ENCODE peak calls at places on chromosomes 13 and 19, in four cellular contexts. R, J, D and X are unnamed samples.

GRCh38 chr13:110912651-110913051 is 2.2 kb downstream of the ANKRD10 start:
- DNase-seq in R (peak), J (no peak), D (no peak), X (no peak)

GRCh38 chr19:18940791-18941627 is at the start of gene HOMER3:
- DNase-seq in R (no peak), J (no peak), D (peak), X (peak)

GRCh38 chr19:45955905-45956608 is 17.6 kb downstream of the NOVA2 start:
- DNase-seq in R (peak), J (peak), D (no peak), X (peak)

GRCh38 chr13:49995535-49996165 is 1.2 kb upstream of the TRIM13 start:
- DNase-seq in R (no peak), J (no peak), D (no peak), X (peak)

GRCh38 chr19:44741841-44742352 is 6.6 kb upstream of the BCL3 start:
- DNase-seq in R (peak), J (peak), D (peak), X (peak)

GRCh38 chr19:8004723-8005513 is 523 bp downstream of the ELAVL1 start:
- DNase-seq in R (no peak), J (no peak), D (peak), X (peak)

GRCh38 chr13:33228645-33229445 is 56.7 kb downstream of the STARD13 start:
- DNase-seq in R (peak), J (peak), D (peak), X (peak)

GRCh38 chr13:104422668-104423067 is 1356.5 kb upstream of the SLC10A2 start:
- DNase-seq in R (no peak), J (no peak), D (no peak), X (no peak)

GRCh38 chr19:49824662-49825061 is 6.6 kb downstream of the MED25 start:
- DNase-seq in R (no peak), J (no peak), D (no peak), X (no peak)

GRCh38 chr13:50783940-50784339 is 59.6 kb downstream of the DLEU7 start:
- DNase-seq in R (no peak), J (no peak), D (no peak), X (no peak)

GRCh38 chr13:76016799-76017198 is 380.7 kb downstream of the LMO7 start:
- DNase-seq in R (peak), J (peak), D (peak), X (peak)

GRCh38 chr19:22901431-22902130 is 69.5 kb downstream of the ZNF723 start:
- DNase-seq in R (no peak), J (no peak), D (no peak), X (peak)

GRCh38 chr13:92572190-92572589 is 654.4 kb upstream of the GPC6 start:
- DNase-seq in R (no peak), J (no peak), D (no peak), X (no peak)

GRCh38 chr13:98252931-98253470 is 75.9 kb upstream of the RNF113B start:
- DNase-seq in R (peak), J (peak), D (no peak), X (no peak)

GRCh38 chr19:44820648-44821609 is 12.0 kb downstream of the BCAM start:
- DNase-seq in R (no peak), J (no peak), D (peak), X (no peak)

GRCh38 chr13:90835826-90836225 is 511.7 kb upstream of the MIR17HG start:
- DNase-seq in R (no peak), J (no peak), D (no peak), X (no peak)

GRCh38 chr13:71789952-71790351 is 77.1 kb downstream of the DACH1 start:
- DNase-seq in R (no peak), J (no peak), D (no peak), X (no peak)

GRCh38 chr13:34420975-34421719 is 520.9 kb upstream of the NBEA start:
- DNase-seq in R (no peak), J (no peak), D (no peak), X (no peak)

GRCh38 chr13:50131998-50132936 is 117.0 kb downstream of the KCNRG start:
- DNase-seq in R (no peak), J (no peak), D (no peak), X (no peak)

GRCh38 chr13:18996221-18996620 is 185.4 kb downstream of the TUBA3C start:
- DNase-seq in R (no peak), J (no peak), D (no peak), X (no peak)

GRCh38 chr13:27133889-27134288 is 37.7 kb downstream of the USP12 start:
- DNase-seq in R (no peak), J (no peak), D (no peak), X (no peak)

GRCh38 chr19:15328312-15328711 is 4.0 kb downstream of the BRD4 start:
- DNase-seq in R (no peak), J (no peak), D (no peak), X (no peak)

GRCh38 chr19:46716013-46716671 is 772 bp downstream of the PRKD2 start:
- DNase-seq in R (no peak), J (no peak), D (peak), X (peak)

GRCh38 chr13:51435002-51435578 is 17.7 kb downstream of the INTS6 start:
- DNase-seq in R (no peak), J (no peak), D (no peak), X (peak)

GRCh38 chr13:28046981-28047380 is 53.4 kb downstream of the FLT3 start:
- DNase-seq in R (no peak), J (no peak), D (no peak), X (no peak)

GRCh38 chr19:5002143-5002542 is 33.2 kb downstream of the KDM4B start:
- DNase-seq in R (peak), J (peak), D (no peak), X (no peak)

DNA sequence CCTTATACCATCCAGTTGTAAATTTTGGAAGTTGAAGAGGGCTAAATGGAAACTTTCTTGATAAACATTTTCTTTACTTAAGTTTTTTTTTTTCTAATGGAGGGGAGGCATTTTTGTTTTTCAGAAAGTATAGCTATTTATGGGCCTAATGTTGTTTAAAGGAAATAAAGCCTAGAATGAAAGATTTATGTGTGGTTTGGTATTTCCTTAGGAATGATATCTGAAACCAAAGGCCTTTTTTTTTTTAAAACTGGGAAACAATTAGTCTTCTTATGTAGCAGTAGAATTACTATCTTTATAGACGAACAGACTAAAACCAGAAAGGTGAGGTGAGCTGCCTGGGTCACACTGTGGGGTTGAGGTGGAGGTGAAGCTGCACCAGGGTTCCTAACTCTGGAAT is 80.1 kb downstream of the ESD start:
- DNase-seq in R (no peak), J (no peak), D (no peak), X (no peak)
- TF ChIP-seq ELF1 in R (no peak), J (no peak), D (no peak), X (no peak)

DNA sequence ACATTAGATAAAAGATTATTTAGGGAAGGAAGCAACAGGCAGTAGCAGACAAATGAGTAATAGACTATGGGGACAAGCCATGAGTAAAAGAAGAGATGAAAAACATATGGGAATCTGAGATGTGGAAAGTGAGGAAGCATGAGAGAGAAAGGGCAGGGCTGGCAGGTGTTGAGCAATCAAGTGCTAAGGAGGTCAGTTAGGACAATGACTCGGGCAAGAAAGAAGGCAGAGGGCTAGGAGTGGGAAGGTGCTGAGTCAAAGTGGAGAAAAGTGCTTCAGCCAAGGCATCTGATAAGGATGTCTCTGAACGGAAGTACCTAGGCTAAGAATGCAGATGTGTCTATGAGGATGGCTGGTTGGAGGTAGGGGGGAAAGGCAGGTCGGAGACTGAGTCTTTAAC is 291.9 kb upstream of the HTR2A start:
- DNase-seq in R (no peak), J (no peak), D (no peak), X (no peak)
- TF ChIP-seq ELF1 in R (no peak), J (no peak), D (no peak), X (no peak)

GRCh38 chr19:52637718-52638585 is at the start of gene ZNF83:
- DNase-seq in R (peak), J (peak), D (peak), X (peak)

GRCh38 chr19:52635786-52636570 is 2.2 kb downstream of the ZNF83 start:
- DNase-seq in R (no peak), J (no peak), D (no peak), X (no peak)

GRCh38 chr19:52640916-52641315 is 2.8 kb upstream of the ZNF83 start:
- DNase-seq in R (no peak), J (no peak), D (peak), X (peak)

DNA sequence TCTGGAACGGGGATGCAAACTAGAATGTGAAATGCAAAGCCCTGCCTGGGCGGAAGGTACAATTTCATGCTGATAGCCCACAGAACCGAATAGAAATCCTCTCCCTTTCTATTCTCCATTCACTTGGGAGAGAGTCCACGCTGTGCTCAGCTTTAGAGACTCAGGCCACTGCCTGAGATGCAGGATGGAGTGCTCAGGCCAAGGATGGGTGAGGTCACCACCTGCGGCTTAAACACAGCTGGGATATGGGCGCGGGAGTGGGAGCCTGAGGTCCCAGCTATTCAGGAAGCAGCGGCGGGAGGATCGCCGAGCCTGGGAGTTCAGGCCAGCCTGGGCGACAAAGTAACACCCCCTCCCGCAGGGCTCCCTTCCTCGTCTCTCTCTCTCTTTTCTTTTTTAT is 446 bp upstream of the ZNF83 start:
- DNase-seq in R (no peak), J (no peak), D (peak), X (peak)
- TF ChIP-seq ELF1 in R (no peak), J (no peak), D (no peak), X (no peak)

GRCh38 chr19:29324717-29325116 is 111.8 kb upstream of the UQCRFS1 start:
- DNase-seq in R (no peak), J (no peak), D (no peak), X (no peak)
- TF ChIP-seq ELF1 in R (no peak), J (no peak), D (no peak), X (no peak)

GRCh38 chr19:48344892-48345291 is 18.8 kb downstream of the TMEM143 start:
- DNase-seq in R (no peak), J (no peak), D (peak), X (no peak)
- TF ChIP-seq ELF1 in R (no peak), J (no peak), D (no peak), X (no peak)

GRCh38 chr13:113922412-113923118 is 51.3 kb downstream of the C13orf46 start:
- DNase-seq in R (no peak), J (no peak), D (no peak), X (no peak)
- TF ChIP-seq ELF1 in R (no peak), J (no peak), D (no peak), X (no peak)

GRCh38 chr13:78611040-78611439 is 7.7 kb upstream of the POU4F1 start:
- DNase-seq in R (no peak), J (no peak), D (no peak), X (no peak)

GRCh38 chr13:78608254-78608704 is 4.9 kb upstream of the POU4F1 start:
- DNase-seq in R (no peak), J (no peak), D (no peak), X (peak)

GRCh38 chr13:78608705-78609463 is 5.5 kb upstream of the POU4F1 start:
- DNase-seq in R (no peak), J (no peak), D (no peak), X (peak)

GRCh38 chr13:78609464-78610205 is 6.3 kb upstream of the POU4F1 start:
- DNase-seq in R (no peak), J (no peak), D (no peak), X (peak)

DNA sequence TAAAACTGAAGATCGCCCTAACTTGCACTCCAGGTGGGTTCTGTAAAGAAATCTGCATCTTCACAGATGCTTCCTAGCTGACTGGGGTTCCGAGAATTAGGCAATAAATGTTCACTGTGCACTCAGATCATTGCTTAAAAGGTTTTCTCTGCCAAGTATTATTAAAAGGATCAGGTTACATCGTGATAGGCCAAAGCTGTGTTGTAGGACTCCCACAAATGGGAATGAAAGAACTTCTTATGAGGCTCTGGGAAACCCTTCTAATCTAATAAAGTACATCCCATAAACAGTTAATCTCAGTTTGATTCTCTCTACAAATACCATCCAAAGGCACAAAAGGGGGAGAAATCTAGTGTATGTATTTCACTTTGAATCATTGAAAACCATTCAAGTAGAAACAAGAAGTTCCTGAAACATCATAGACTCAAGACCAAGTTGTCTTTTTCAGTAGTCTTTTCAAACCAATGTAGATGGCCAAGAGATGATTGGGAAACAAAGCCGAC is 7.1 kb upstream of the POU4F1 start:
- DNase-seq in R (no peak), J (no peak), D (no peak), X (no peak)
- TF ChIP-seq ELF1 in R (no peak), J (no peak), D (no peak), X (no peak)

GRCh38 chr13:113862766-113863510 is 938 bp downstream of the GAS6 start:
- DNase-seq in R (no peak), J (no peak), D (peak), X (peak)
- TF ChIP-seq ELF1 in R (no peak), J (no peak), D (no peak), X (no peak)

GRCh38 chr19:55452381-55453325 is 8.8 kb downstream of the ISOC2 start:
- DNase-seq in R (peak), J (no peak), D (peak), X (peak)
- TF ChIP-seq ELF1 in R (no peak), J (no peak), D (peak), X (no peak)

GRCh38 chr19:2114821-2115220 is 18.1 kb downstream of the IZUMO4 start:
- DNase-seq in R (no peak), J (no peak), D (no peak), X (no peak)
- TF ChIP-seq ELF1 in R (no peak), J (no peak), D (no peak), X (no peak)